ENCODE peak calls at places on chromosomes 5 and 9, in four cellular contexts. T, L, M and B are unnamed samples.

GRCh38 chr5:60972225-60972624 is 27.2 kb downstream of the NDUFAF2 start:
- DNase-seq in T (no peak), L (no peak), M (peak), B (no peak)

GRCh38 chr9:16794871-16795639 is 75.4 kb downstream of the BNC2 start:
- DNase-seq in T (no peak), L (no peak), M (no peak), B (no peak)

GRCh38 chr9:134139081-134139480 is 3.2 kb downstream of the WDR5 start:
- DNase-seq in T (no peak), L (no peak), M (no peak), B (no peak)

GRCh38 chr9:93138171-93138764 is 4.2 kb upstream of the NINJ1 start:
- DNase-seq in T (no peak), L (no peak), M (no peak), B (no peak)

GRCh38 chr5:154603978-154604679 is 126.1 kb upstream of the HAND1 start:
- DNase-seq in T (no peak), L (no peak), M (no peak), B (no peak)

GRCh38 chr5:113804264-113804663 is 290.8 kb downstream of the YTHDC2 start:
- DNase-seq in T (no peak), L (no peak), M (no peak), B (no peak)

GRCh38 chr9:130414910-130415746 is 29.6 kb upstream of the ASS1 start:
- DNase-seq in T (no peak), L (no peak), M (no peak), B (no peak)

GRCh38 chr5:75405296-75405695 is 68.3 kb downstream of the HMGCR start:
- DNase-seq in T (no peak), L (no peak), M (no peak), B (no peak)

GRCh38 chr5:9686211-9686610 is 56.1 kb upstream of the TAS2R1 start:
- DNase-seq in T (no peak), L (no peak), M (no peak), B (no peak)

GRCh38 chr9:98999152-98999525 is 55.4 kb downstream of the COL15A1 start:
- DNase-seq in T (no peak), L (no peak), M (no peak), B (no peak)

GRCh38 chr9:99239341-99240055 is 17.4 kb downstream of the SEC61B start:
- DNase-seq in T (no peak), L (no peak), M (no peak), B (no peak)

GRCh38 chr5:113800686-113801085 is 287.2 kb downstream of the YTHDC2 start:
- DNase-seq in T (no peak), L (no peak), M (no peak), B (no peak)

GRCh38 chr9:136508729-136509500 is 26.1 kb upstream of the SEC16A start:
- DNase-seq in T (no peak), L (no peak), M (no peak), B (no peak)

GRCh38 chr9:91001146-91001611 is 199.6 kb downstream of the SYK start:
- DNase-seq in T (no peak), L (no peak), M (no peak), B (no peak)

GRCh38 chr9:134378901-134379338 is 52.7 kb downstream of the RXRA start:
- DNase-seq in T (no peak), L (no peak), M (no peak), B (no peak)

GRCh38 chr5:180119031-180119885 is 47.7 kb upstream of the RNF130 start:
- DNase-seq in T (no peak), L (no peak), M (no peak), B (no peak)

GRCh38 chr5:132777209-132778069 is at the start of gene SEPTIN8:
- DNase-seq in T (no peak), L (peak), M (no peak), B (peak)

GRCh38 chr5:135367070-135367469 is 32.0 kb downstream of the MACROH2A1 start:
- DNase-seq in T (no peak), L (no peak), M (no peak), B (no peak)

GRCh38 chr9:112905084-112905483 is 14.4 kb upstream of the SLC46A2 start:
- DNase-seq in T (no peak), L (no peak), M (no peak), B (no peak)

GRCh38 chr5:2653991-2654390 is 97.5 kb downstream of the IRX2 start:
- DNase-seq in T (no peak), L (no peak), M (no peak), B (no peak)

GRCh38 chr5:136081192-136081591 is 51.5 kb upstream of the SMAD5 start:
- DNase-seq in T (no peak), L (no peak), M (no peak), B (no peak)

GRCh38 chr9:81335879-81336421 is 353.4 kb downstream of the TLE1 start:
- DNase-seq in T (no peak), L (no peak), M (no peak), B (no peak)

GRCh38 chr9:116741106-116741740 is 54.1 kb downstream of the TRIM32 start:
- DNase-seq in T (no peak), L (no peak), M (no peak), B (no peak)

GRCh38 chr5:180352976-180353225 is 235 bp downstream of the GFPT2 start:
- DNase-seq in T (no peak), L (no peak), M (no peak), B (no peak)

GRCh38 chr9:93902780-93903655 is 52.1 kb downstream of the BARX1 start:
- DNase-seq in T (no peak), L (no peak), M (no peak), B (no peak)

GRCh38 chr5:137325721-137326120 is 173.4 kb downstream of the SPOCK1 start:
- DNase-seq in T (no peak), L (no peak), M (no peak), B (no peak)

GRCh38 chr9:3888496-3888858 is 362.7 kb upstream of the RFX3 start:
- DNase-seq in T (no peak), L (no peak), M (no peak), B (no peak)

GRCh38 chr9:82543726-82544125 is 519.2 kb downstream of the RASEF start:
- DNase-seq in T (no peak), L (no peak), M (no peak), B (no peak)

GRCh38 chr9:101332362-101332761 is 52.4 kb downstream of the BAAT start:
- DNase-seq in T (no peak), L (no peak), M (no peak), B (no peak)

GRCh38 chr5:155008669-155009068 is 4.9 kb upstream of the KIF4B start:
- DNase-seq in T (no peak), L (no peak), M (no peak), B (no peak)

GRCh38 chr5:172312286-172312685 is 28.7 kb upstream of the UBTD2 start:
- DNase-seq in T (no peak), L (no peak), M (no peak), B (no peak)

GRCh38 chr9:73269430-73270101 is 117.9 kb downstream of the ANXA1 start:
- DNase-seq in T (no peak), L (no peak), M (no peak), B (no peak)

GRCh38 chr9:114803886-114804285 is 2.0 kb downstream of the TNFSF15 start:
- DNase-seq in T (no peak), L (no peak), M (no peak), B (no peak)

GRCh38 chr9:107952773-107953172 is 463.2 kb upstream of the KLF4 start:
- DNase-seq in T (no peak), L (no peak), M (no peak), B (no peak)

GRCh38 chr9:107951511-107951910 is 461.9 kb upstream of the KLF4 start:
- DNase-seq in T (no peak), L (no peak), M (no peak), B (no peak)

GRCh38 chr9:107949058-107949457 is 459.5 kb upstream of the KLF4 start:
- DNase-seq in T (peak), L (no peak), M (no peak), B (no peak)

GRCh38 chr9:107953556-107954158 is 464.1 kb upstream of the KLF4 start:
- DNase-seq in T (no peak), L (no peak), M (no peak), B (no peak)

DNA sequence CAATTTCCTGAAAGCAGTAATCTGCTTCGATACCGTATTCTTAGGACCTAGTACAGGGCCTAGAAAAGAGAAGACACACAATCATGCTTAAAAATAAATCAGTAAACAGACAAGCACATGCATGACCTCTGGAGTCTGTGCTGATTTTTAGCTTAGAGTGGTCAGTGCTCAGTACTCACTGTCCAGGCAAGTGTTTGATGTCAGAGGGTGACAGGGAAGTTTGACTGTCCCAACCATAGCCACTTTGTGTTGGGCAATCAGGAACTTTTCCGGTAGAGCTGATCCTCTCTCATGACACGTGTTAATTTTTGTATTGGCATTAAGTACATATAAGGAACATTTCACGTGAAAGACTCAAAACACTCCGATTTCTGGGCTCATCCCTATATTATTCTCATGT is 464.7 kb upstream of the KLF4 start:
- DNase-seq in T (no peak), L (no peak), M (no peak), B (no peak)
- TF ChIP-seq SPI1 in T (no peak), L (no peak), M (no peak), B (no peak)

DNA sequence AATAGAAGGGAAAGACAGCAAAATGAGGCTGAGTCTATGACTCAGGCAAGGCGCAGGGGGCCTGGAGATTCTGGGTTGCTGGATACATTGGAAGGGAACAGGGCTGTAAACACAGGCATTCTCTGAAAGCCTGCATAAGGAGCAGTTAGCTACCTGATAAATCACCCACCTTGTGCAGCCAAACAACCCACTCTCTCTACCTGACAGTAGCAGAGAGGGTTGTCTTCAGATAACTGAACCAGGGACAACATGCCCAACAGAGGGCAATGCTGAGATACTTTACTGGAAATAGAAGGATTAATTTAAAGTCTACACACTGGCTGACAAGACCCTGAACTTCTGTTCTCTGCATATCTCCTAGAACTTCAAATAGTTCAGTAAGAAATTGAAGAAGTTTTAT is 161.6 kb downstream of the KCTD16 start:
- DNase-seq in T (no peak), L (no peak), M (no peak), B (no peak)
- TF ChIP-seq SPI1 in T (no peak), L (no peak), M (no peak), B (no peak)

DNA sequence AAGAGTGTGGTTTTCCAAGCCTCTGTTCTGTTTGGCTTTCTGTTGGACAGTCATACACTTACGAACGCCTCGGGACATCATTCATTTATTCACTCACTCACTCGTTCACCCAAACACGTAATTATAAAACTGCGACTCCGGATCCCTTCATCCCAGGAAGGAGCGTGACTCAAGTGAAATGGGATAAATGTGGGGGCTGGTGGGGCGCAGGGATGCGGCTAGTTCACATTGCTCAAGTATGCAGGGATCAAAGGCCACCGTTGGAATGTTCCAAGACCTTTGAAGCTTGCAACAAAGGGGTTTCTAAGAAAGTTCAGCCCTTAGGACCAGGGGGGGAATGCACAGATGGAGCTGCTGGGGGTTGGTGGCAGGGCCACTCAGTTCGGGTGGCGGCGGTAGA is 64.2 kb downstream of the CFAP77 start:
- DNase-seq in T (no peak), L (no peak), M (no peak), B (no peak)
- TF ChIP-seq SPI1 in T (no peak), L (no peak), M (no peak), B (no peak)

GRCh38 chr9:20650750-20651299 is 28.5 kb upstream of the MLLT3 start:
- DNase-seq in T (no peak), L (no peak), M (no peak), B (no peak)

GRCh38 chr9:20649381-20649780 is 27.1 kb upstream of the MLLT3 start:
- DNase-seq in T (no peak), L (no peak), M (no peak), B (no peak)

GRCh38 chr9:20646656-20647055 is 24.4 kb upstream of the MLLT3 start:
- DNase-seq in T (no peak), L (no peak), M (no peak), B (no peak)

GRCh38 chr9:20651926-20652325 is 29.6 kb upstream of the MLLT3 start:
- DNase-seq in T (peak), L (no peak), M (no peak), B (no peak)

DNA sequence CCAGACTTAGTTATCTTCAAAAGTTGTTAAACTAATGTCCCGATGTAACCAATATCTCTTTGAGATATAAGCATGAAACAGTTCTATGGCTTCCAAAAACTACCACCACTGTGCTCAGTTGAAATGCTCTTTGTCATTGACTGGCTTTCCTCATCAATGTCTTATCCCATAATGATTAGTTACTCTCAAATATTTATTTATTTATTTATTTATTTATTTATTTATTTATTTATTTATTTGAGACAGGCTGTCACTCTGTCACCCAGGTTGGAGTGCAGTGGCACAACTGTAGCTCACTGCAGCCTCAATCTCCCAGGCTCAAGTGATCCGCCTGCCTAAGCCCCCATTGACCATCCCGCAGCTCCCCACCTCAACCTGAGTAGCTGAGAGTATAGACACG is 28.0 kb upstream of the MLLT3 start:
- DNase-seq in T (no peak), L (no peak), M (no peak), B (no peak)
- TF ChIP-seq SPI1 in T (no peak), L (no peak), M (no peak), B (no peak)

DNA sequence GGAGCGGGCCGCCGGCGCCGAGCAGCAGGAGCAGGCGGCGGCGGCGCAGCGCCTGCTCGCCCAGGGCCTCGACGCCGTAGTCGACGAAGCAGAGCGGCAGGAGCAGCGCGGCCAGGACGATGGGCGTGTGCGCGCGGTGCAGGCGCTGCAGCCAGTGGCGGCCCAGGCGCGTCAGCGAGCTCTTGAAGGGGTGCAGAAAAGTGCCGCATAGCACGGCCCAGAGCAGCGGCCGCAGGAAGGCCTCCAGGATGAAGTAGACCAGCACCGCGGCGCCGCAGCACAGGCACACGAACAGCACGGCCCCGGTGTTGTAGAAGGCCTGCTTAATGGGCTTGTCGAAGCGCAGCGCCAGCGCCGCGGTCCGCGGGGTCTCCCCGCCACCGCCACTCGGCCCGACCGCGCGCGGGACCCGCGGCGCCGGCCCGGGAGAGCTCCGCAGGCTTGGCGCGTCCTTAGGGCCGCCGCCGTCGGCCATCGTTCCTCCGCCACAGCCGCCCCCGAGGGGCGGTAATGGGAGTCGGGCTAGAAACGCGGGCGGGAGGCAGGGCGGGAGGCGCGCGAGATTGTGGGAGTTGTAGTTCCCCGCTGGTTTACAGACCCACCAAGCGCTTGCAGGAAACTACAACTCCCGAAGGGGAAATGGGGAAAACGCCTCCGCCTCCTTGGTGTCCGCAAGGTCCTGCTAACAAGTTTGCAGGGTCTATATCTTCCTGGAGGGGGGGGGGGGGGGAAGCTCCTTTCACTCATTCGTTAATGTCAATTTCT is at the start of gene TMEM245:
- DNase-seq in T (peak), L (peak), M (peak), B (peak)
- TF ChIP-seq SPI1 in T (peak), L (no peak), M (no peak), B (no peak)

DNA sequence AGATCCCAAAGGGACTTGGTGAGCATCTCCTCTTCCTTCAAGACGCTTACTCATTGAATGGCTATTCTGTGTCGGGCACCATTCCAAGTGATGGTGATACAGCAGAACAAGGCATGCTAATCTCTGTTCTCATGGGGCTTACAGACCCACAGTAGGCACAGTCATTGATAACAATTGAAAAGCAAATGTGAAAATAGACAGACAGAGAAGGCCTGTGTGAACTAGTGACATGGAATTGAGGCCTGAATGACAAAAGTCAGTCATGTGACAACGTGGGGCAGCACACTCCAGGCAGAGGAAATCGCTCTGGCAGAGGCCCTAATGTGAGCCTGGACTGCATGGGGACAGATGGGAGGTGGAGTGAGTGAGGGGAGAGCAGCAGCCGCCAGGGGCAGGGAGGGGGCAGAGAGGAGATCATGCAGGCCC is 70.7 kb upstream of the CPLX2 start:
- DNase-seq in T (no peak), L (no peak), M (no peak), B (no peak)
- TF ChIP-seq SPI1 in T (no peak), L (no peak), M (no peak), B (no peak)

GRCh38 chr5:21817668-21818419 is 1035.3 kb downstream of the CDH12 start:
- DNase-seq in T (no peak), L (no peak), M (no peak), B (no peak)
- TF ChIP-seq SPI1 in T (no peak), L (no peak), M (no peak), B (no peak)

DNA sequence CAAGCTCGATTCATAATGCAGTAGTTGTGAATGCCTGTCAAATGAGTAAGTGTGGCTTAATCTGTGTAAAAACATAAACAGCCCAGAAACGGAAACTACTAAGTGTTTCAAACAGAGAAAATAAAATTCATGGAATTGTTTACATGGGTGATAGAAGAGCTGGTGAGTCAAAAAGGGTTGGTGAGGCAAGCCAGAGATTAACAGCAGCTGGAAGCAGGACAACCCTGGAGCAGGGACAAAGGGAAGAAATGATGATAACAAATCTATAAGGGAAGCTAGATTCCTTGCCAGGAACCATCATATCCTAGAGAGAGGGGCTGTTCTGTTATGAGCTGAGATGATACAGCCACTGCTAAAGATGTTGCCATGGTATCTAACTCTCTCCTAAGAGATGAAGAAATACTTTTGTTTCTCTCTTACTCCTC is 18.0 kb upstream of the PRR16 start:
- DNase-seq in T (no peak), L (no peak), M (no peak), B (no peak)
- TF ChIP-seq SPI1 in T (no peak), L (no peak), M (no peak), B (no peak)